ENCODE peak calls at places on chromosome 18, in eight cellular contexts. Z is right lobe of liver; W is CD8-positive, alpha-beta T cell; Y is ovary; R is body of pancreas; M is fibroblast of mammary gland; J is BJ; U is tibial nerve. C is an unnamed sample.

GRCh38 chr18:58692420-58693185 is 21.3 kb downstream of the MALT1 start:
- DNase-seq in Z (no peak), W (no peak), Y (no peak), R (no peak), M (no peak), J (no peak), U (no peak), C (no peak)

GRCh38 chr18:6362559-6363129 is 52.1 kb downstream of the L3MBTL4 start:
- DNase-seq in Z (no peak), W (no peak), Y (no peak), R (no peak), M (no peak), J (no peak), U (no peak), C (no peak)

GRCh38 chr18:74381621-74382350 is 66.1 kb downstream of the C18orf63 start:
- DNase-seq in Z (no peak), W (no peak), Y (no peak), R (no peak), M (no peak), J (no peak), U (no peak), C (no peak)

GRCh38 chr18:68298340-68298739 is 416.6 kb downstream of the TMX3 start:
- DNase-seq in Z (no peak), W (no peak), Y (no peak), R (no peak), M (no peak), J (no peak), U (no peak), C (no peak)

GRCh38 chr18:51275712-51276473 is 78.4 kb upstream of the MEX3C start:
- DNase-seq in Z (no peak), W (no peak), Y (peak; percentile 60), R (no peak), M (peak; percentile 5), J (no peak), U (no peak), C (no peak)

GRCh38 chr18:50162486-50163304 is 32.3 kb downstream of the MYO5B start:
- DNase-seq in Z (no peak), W (no peak), Y (no peak), R (no peak), M (no peak), J (no peak), U (no peak), C (no peak)

GRCh38 chr18:57430983-57431382 is 4.2 kb upstream of the ONECUT2 start:
- DNase-seq in Z (no peak), W (no peak), Y (no peak), R (no peak), M (no peak), J (no peak), U (no peak), C (no peak)

GRCh38 chr18:79547413-79548076 is 132.1 kb upstream of the CTDP1 start:
- DNase-seq in Z (no peak), W (no peak), Y (peak; percentile 4), R (no peak), M (no peak), J (no peak), U (no peak), C (no peak)

GRCh38 chr18:6793986-6794385 is 64.5 kb downstream of the ARHGAP28 start:
- DNase-seq in Z (no peak), W (no peak), Y (no peak), R (no peak), M (no peak), J (no peak), U (no peak), C (no peak)

GRCh38 chr18:47251289-47252120 is at the start of gene SKOR2:
- DNase-seq in Z (no peak), W (no peak), Y (no peak), R (no peak), M (no peak), J (no peak), U (no peak), C (no peak)

GRCh38 chr18:36890598-36890997 is 61.7 kb downstream of the KIAA1328 start:
- DNase-seq in Z (no peak), W (no peak), Y (no peak), R (no peak), M (no peak), J (no peak), U (no peak), C (no peak)

GRCh38 chr18:9103488-9103887 is 989 bp downstream of the NDUFV2 start:
- DNase-seq in Z (no peak), W (no peak), Y (no peak), R (no peak), M (peak; percentile 57), J (no peak), U (no peak), C (no peak)

GRCh38 chr18:75293591-75293990 is 83.0 kb downstream of the TSHZ1 start:
- DNase-seq in Z (no peak), W (no peak), Y (no peak), R (no peak), M (peak; percentile 33), J (no peak), U (no peak), C (peak; percentile 5)

GRCh38 chr18:13565228-13565627 is 161.1 kb downstream of the FAM210A start:
- DNase-seq in Z (peak; percentile 71), W (no peak), Y (no peak), R (no peak), M (no peak), J (no peak), U (no peak), C (no peak)

GRCh38 chr18:35030234-35030989 is 10.8 kb upstream of the MAPRE2 start:
- DNase-seq in Z (no peak), W (no peak), Y (no peak), R (no peak), M (no peak), J (no peak), U (no peak), C (no peak)

GRCh38 chr18:421236-422155 is 79.0 kb downstream of the COLEC12 start:
- DNase-seq in Z (no peak), W (no peak), Y (no peak), R (no peak), M (peak; percentile 79), J (peak; percentile 42), U (no peak), C (no peak)

GRCh38 chr18:68714356-68714706 is 577 bp downstream of the TMX3 start:
- DNase-seq in Z (no peak), W (no peak), Y (no peak), R (no peak), M (no peak), J (no peak), U (no peak), C (no peak)

GRCh38 chr18:7272268-7273049 is 41.6 kb downstream of the LRRC30 start:
- DNase-seq in Z (peak; percentile 59), W (no peak), Y (peak; percentile 39), R (peak; percentile 70), M (peak; percentile 75), J (no peak), U (peak; percentile 31), C (peak; percentile 32)

GRCh38 chr18:24273596-24273995 is 124.0 kb downstream of the OSBPL1A start:
- DNase-seq in Z (no peak), W (no peak), Y (no peak), R (no peak), M (peak; percentile 7), J (no peak), U (no peak), C (no peak)

GRCh38 chr18:49368161-49368875 is 92.1 kb downstream of the DYM start:
- DNase-seq in Z (peak; percentile 26), W (no peak), Y (no peak), R (peak; percentile 79), M (no peak), J (no peak), U (no peak), C (no peak)

DNA sequence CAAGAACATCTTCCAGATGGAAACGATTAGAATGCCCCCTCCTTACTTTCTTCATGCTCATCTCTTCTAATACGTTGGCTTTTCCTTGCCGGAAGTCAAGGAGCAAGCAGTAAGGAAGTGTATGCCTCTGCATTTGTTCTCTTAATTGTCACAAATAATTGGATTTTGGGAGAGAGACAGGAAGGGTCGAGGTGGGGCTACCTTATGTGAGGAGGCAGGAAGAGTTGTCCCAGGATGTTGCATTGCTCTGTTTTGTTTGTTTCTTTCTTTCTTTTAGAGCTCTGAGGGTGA is 51.2 kb upstream of the ZNF516 start:
- DNase-seq in Z (no peak), W (no peak), Y (no peak), R (no peak), M (no peak), J (no peak), U (no peak), C (no peak)
- H3K4me3 ChIP-seq in Z (no peak overlapping the region), W (no peak overlapping the region), Y (no peak overlapping the region), R (no peak overlapping the region), M (no peak overlapping the region), J (no peak overlapping the region), U (no peak overlapping the region), C (no peak overlapping the region)

GRCh38 chr18:33711514-33711913 is 133.5 kb downstream of the ASXL3 start:
- DNase-seq in Z (no peak), W (no peak), Y (no peak), R (no peak), M (no peak), J (no peak), U (no peak), C (no peak)
- TF ChIP-seq CTCF in Z (no peak), W (no peak), Y (no peak), R (no peak), M (no peak), J (no peak), U (no peak), C (no peak)

GRCh38 chr18:27948981-27949380 is 227.9 kb downstream of the CDH2 start:
- DNase-seq in Z (no peak), W (no peak), Y (no peak), R (no peak), M (no peak), J (no peak), U (no peak), C (no peak)

GRCh38 chr18:27952741-27953140 is 224.2 kb downstream of the CDH2 start:
- DNase-seq in Z (no peak), W (no peak), Y (no peak), R (no peak), M (peak; percentile 29), J (no peak), U (no peak), C (no peak)

GRCh38 chr18:27956001-27956400 is 220.9 kb downstream of the CDH2 start:
- DNase-seq in Z (no peak), W (no peak), Y (no peak), R (no peak), M (no peak), J (no peak), U (no peak), C (no peak)

GRCh38 chr18:27959101-27959500 is 217.8 kb downstream of the CDH2 start:
- DNase-seq in Z (no peak), W (no peak), Y (no peak), R (no peak), M (no peak), J (no peak), U (no peak), C (no peak)

DNA sequence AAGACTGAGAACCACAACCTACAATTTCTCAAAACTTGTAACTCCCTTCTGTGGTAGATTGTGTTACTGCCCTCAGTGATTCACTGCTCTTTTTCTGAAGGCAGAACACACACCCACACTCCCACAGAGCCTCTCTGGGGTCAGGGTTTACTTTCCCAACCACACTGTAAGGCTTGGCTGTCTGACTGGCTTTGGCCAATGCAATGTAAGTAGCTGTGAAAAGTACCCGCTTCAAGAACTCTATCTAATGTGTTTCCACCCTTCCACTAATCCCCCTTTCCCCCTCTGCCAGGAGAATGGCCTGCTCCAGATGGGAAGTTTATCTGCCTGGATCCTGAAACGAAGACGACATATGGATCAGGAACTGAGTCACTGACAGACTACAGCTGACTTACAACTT is 222.7 kb downstream of the CDH2 start:
- DNase-seq in Z (no peak), W (no peak), Y (no peak), R (no peak), M (peak; percentile 78), J (no peak), U (no peak), C (peak; percentile 44)
- H3K4me3 ChIP-seq in Z (no peak overlapping the region), W (no peak overlapping the region), Y (no peak overlapping the region), R (no peak overlapping the region), M (no peak overlapping the region), J (no peak overlapping the region), U (no peak overlapping the region), C (no peak overlapping the region)

GRCh38 chr18:42635378-42636048 is 480.0 kb downstream of the RIT2 start:
- DNase-seq in Z (no peak), W (no peak), Y (no peak), R (no peak), M (no peak), J (no peak), U (no peak), C (no peak)
- TF ChIP-seq CTCF in Z (no peak), W (no peak), Y (no peak), R (no peak), M (no peak), J (no peak), U (no peak), C (no peak)

C was measured in AG09309.